ENCODE peak calls at places on chromosomes 1 and 21, in eight cellular contexts. Z, I, M, W, Y, P, C and X are unnamed samples.

GRCh38 chr1:86339421-86339820 is 56.7 kb downstream of the ODF2L start:
- DNase-seq in Z (no peak), I (no peak), M (peak), W (no peak), Y (no peak), P (no peak), C (no peak), X (no peak)

GRCh38 chr1:57218487-57219079 is 205.3 kb downstream of the DAB1 start:
- DNase-seq in Z (no peak), I (no peak), M (no peak), W (no peak), Y (no peak), P (no peak), C (no peak), X (no peak)

GRCh38 chr21:43767980-43768867 is 7.9 kb downstream of the CSTB start:
- DNase-seq in Z (peak), I (no peak), M (no peak), W (no peak), Y (no peak), P (no peak), C (no peak), X (no peak)

GRCh38 chr1:228964178-228964819 is 229.0 kb downstream of the RHOU start:
- DNase-seq in Z (peak), I (no peak), M (no peak), W (no peak), Y (no peak), P (no peak), C (no peak), X (no peak)

GRCh38 chr1:185291159-185291558 is 25.9 kb downstream of the IVNS1ABP start:
- DNase-seq in Z (no peak), I (no peak), M (no peak), W (no peak), Y (no peak), P (no peak), C (no peak), X (no peak)

GRCh38 chr21:44956356-44957046 is 16.7 kb downstream of the SLX9 start:
- DNase-seq in Z (no peak), I (no peak), M (no peak), W (no peak), Y (no peak), P (no peak), C (no peak), X (no peak)

GRCh38 chr1:32241011-32241763 is 5.8 kb upstream of the FAM167B start:
- DNase-seq in Z (no peak), I (no peak), M (no peak), W (peak), Y (peak), P (peak), C (no peak), X (peak)

GRCh38 chr1:32904797-32905196 is 3.6 kb upstream of the TMEM54 start:
- DNase-seq in Z (no peak), I (no peak), M (no peak), W (no peak), Y (no peak), P (no peak), C (no peak), X (no peak)

GRCh38 chr1:113390871-113391642 is 742 bp downstream of the MAGI3 start:
- DNase-seq in Z (no peak), I (peak), M (peak), W (peak), Y (peak), P (peak), C (peak), X (peak)

GRCh38 chr1:99650773-99651437 is 5.0 kb downstream of the PALMD start:
- DNase-seq in Z (no peak), I (no peak), M (no peak), W (no peak), Y (no peak), P (no peak), C (no peak), X (no peak)

GRCh38 chr1:109628540-109629321 is 9.1 kb downstream of the AMPD2 start:
- DNase-seq in Z (no peak), I (no peak), M (no peak), W (no peak), Y (no peak), P (no peak), C (no peak), X (no peak)

GRCh38 chr1:97507863-97508262 is 413.0 kb downstream of the DPYD start:
- DNase-seq in Z (no peak), I (no peak), M (no peak), W (no peak), Y (no peak), P (no peak), C (no peak), X (no peak)

GRCh38 chr1:104921552-104921951 is 1171.9 kb downstream of the AMY1C start:
- DNase-seq in Z (peak), I (no peak), M (no peak), W (no peak), Y (no peak), P (no peak), C (no peak), X (no peak)

GRCh38 chr1:187516874-187517273 is 688.1 kb downstream of the PLA2G4A start:
- DNase-seq in Z (peak), I (no peak), M (no peak), W (no peak), Y (no peak), P (no peak), C (no peak), X (no peak)

GRCh38 chr1:53341521-53341895 is 13.6 kb upstream of the LRP8 start:
- DNase-seq in Z (no peak), I (no peak), M (no peak), W (no peak), Y (no peak), P (no peak), C (no peak), X (no peak)

GRCh38 chr1:8789314-8790214 is 27.9 kb downstream of the RERE start:
- DNase-seq in Z (no peak), I (no peak), M (no peak), W (no peak), Y (no peak), P (no peak), C (no peak), X (no peak)

GRCh38 chr21:44897326-44898010 is 23.2 kb downstream of the ITGB2 start:
- DNase-seq in Z (no peak), I (no peak), M (no peak), W (no peak), Y (no peak), P (no peak), C (no peak), X (no peak)

GRCh38 chr1:85484264-85484663 is 19.3 kb upstream of the DDAH1 start:
- DNase-seq in Z (no peak), I (no peak), M (no peak), W (no peak), Y (no peak), P (no peak), C (no peak), X (no peak)

GRCh38 chr1:9703165-9703509 is 51.6 kb downstream of the PIK3CD start:
- DNase-seq in Z (no peak), I (no peak), M (no peak), W (no peak), Y (no peak), P (no peak), C (no peak), X (no peak)

GRCh38 chr1:61332196-61332753 is 249.9 kb downstream of the NFIA start:
- DNase-seq in Z (no peak), I (no peak), M (no peak), W (no peak), Y (no peak), P (no peak), C (no peak), X (no peak)

GRCh38 chr1:81446006-81446669 is 354.6 kb upstream of the ADGRL2 start:
- DNase-seq in Z (no peak), I (no peak), M (no peak), W (no peak), Y (no peak), P (peak), C (no peak), X (no peak)

GRCh38 chr1:201596101-201596868 is 57.4 kb downstream of the NAV1 start:
- DNase-seq in Z (no peak), I (no peak), M (no peak), W (no peak), Y (no peak), P (no peak), C (no peak), X (no peak)

GRCh38 chr1:145711213-145711651 is 4.1 kb upstream of the PDZK1 start:
- DNase-seq in Z (no peak), I (no peak), M (no peak), W (no peak), Y (no peak), P (no peak), C (no peak), X (no peak)

GRCh38 chr1:5423109-5423508 is 569.1 kb downstream of the NPHP4 start:
- DNase-seq in Z (no peak), I (peak), M (no peak), W (no peak), Y (peak), P (peak), C (peak), X (peak)

GRCh38 chr1:4075436-4076225 is 175.6 kb upstream of the C1orf174 start:
- DNase-seq in Z (no peak), I (no peak), M (no peak), W (no peak), Y (no peak), P (no peak), C (no peak), X (no peak)

GRCh38 chr1:46133181-46133658 is 791 bp upstream of the PIK3R3 start:
- DNase-seq in Z (no peak), I (peak), M (no peak), W (peak), Y (no peak), P (no peak), C (no peak), X (peak)

GRCh38 chr1:58619286-58620054 is 42.4 kb upstream of the TACSTD2 start:
- DNase-seq in Z (no peak), I (no peak), M (peak), W (no peak), Y (no peak), P (no peak), C (no peak), X (no peak)

GRCh38 chr1:92038695-92039346 is 9.0 kb downstream of the EPHX4 start:
- DNase-seq in Z (no peak), I (no peak), M (no peak), W (no peak), Y (no peak), P (no peak), C (no peak), X (no peak)

GRCh38 chr1:159949123-159949522 is 3.7 kb upstream of the IGSF9 start:
- DNase-seq in Z (no peak), I (no peak), M (no peak), W (no peak), Y (no peak), P (no peak), C (no peak), X (no peak)

GRCh38 chr1:149917590-149918144 is at the start of gene SV2A:
- DNase-seq in Z (no peak), I (no peak), M (no peak), W (peak), Y (peak), P (peak), C (peak), X (peak)

GRCh38 chr1:156652992-156653355 is 11.1 kb downstream of the BCAN start:
- DNase-seq in Z (no peak), I (no peak), M (no peak), W (no peak), Y (no peak), P (no peak), C (no peak), X (no peak)

GRCh38 chr1:87252406-87252805 is 76.3 kb upstream of the LMO4 start:
- DNase-seq in Z (peak), I (no peak), M (peak), W (no peak), Y (no peak), P (no peak), C (no peak), X (no peak)

GRCh38 chr1:211305044-211305443 is 21.6 kb upstream of the TRAF5 start:
- DNase-seq in Z (peak), I (no peak), M (no peak), W (no peak), Y (no peak), P (no peak), C (no peak), X (no peak)

GRCh38 chr1:200506471-200506870 is 96.6 kb upstream of the ZNF281 start:
- DNase-seq in Z (no peak), I (no peak), M (no peak), W (no peak), Y (no peak), P (no peak), C (no peak), X (no peak)

GRCh38 chr21:43308511-43309283 is 118.2 kb downstream of the SIK1 start:
- DNase-seq in Z (no peak), I (no peak), M (no peak), W (peak), Y (no peak), P (no peak), C (no peak), X (no peak)

GRCh38 chr1:40092241-40092640 is 4.8 kb downstream of the PPT1 start:
- DNase-seq in Z (no peak), I (no peak), M (no peak), W (no peak), Y (no peak), P (no peak), C (no peak), X (no peak)

GRCh38 chr1:12184008-12184681 is 17.4 kb downstream of the TNFRSF1B start:
- DNase-seq in Z (no peak), I (no peak), M (peak), W (no peak), Y (no peak), P (no peak), C (no peak), X (no peak)

GRCh38 chr1:61387829-61388228 is 305.5 kb downstream of the NFIA start:
- DNase-seq in Z (no peak), I (no peak), M (no peak), W (no peak), Y (no peak), P (no peak), C (no peak), X (no peak)

GRCh38 chr1:217617120-217617519 is 13.8 kb downstream of the GPATCH2 start:
- DNase-seq in Z (no peak), I (no peak), M (peak), W (no peak), Y (no peak), P (no peak), C (no peak), X (no peak)